ENCODE peak calls at places on chromosomes 13 and 19, in ten cellular contexts. One of them, this sample, is unnamed.

GRCh38 chr13:36360863-36361262 is 14.7 kb upstream of the SPART start:
- DNase-seq in SW 1271: no peak
- DNase-seq in nephron progenitor cell: no peak
- DNase-seq in cardiac fibroblast: no peak
- DNase-seq in activated effector memory CD4-positive, alpha-beta T cell treated with Interleukin-2 at 50 U/mL for 16 hours: no peak
- DNase-seq in upper lobe of right lung: no peak
- DNase-seq in CD8-positive, alpha-beta T cell: no peak
- DNase-seq in activated naive CD4-positive, alpha-beta T cell treated with anti-CD3 and anti-CD28 coated beads, Interleukin-2, amount 50 U/mL, for 72 hours: no peak
- DNase-seq in stromal cell of bone marrow: no peak
- DNase-seq in bronchial epithelial cell: no peak
- DNase-seq in this sample: no peak

GRCh38 chr19:47209323-47210179 is 21.4 kb downstream of the BBC3 start:
- DNase-seq in SW 1271: no peak
- DNase-seq in nephron progenitor cell: no peak
- DNase-seq in cardiac fibroblast: no peak
- DNase-seq in activated effector memory CD4-positive, alpha-beta T cell treated with Interleukin-2 at 50 U/mL for 16 hours: no peak
- DNase-seq in upper lobe of right lung: no peak
- DNase-seq in CD8-positive, alpha-beta T cell: no peak
- DNase-seq in activated naive CD4-positive, alpha-beta T cell treated with anti-CD3 and anti-CD28 coated beads, Interleukin-2, amount 50 U/mL, for 72 hours: no peak
- DNase-seq in stromal cell of bone marrow: no peak
- DNase-seq in bronchial epithelial cell: no peak
- DNase-seq in this sample: no peak

GRCh38 chr13:112760440-112760839 is 70.6 kb downstream of the ATP11A start:
- DNase-seq in SW 1271: no peak
- DNase-seq in nephron progenitor cell: no peak
- DNase-seq in cardiac fibroblast: peak
- DNase-seq in activated effector memory CD4-positive, alpha-beta T cell treated with Interleukin-2 at 50 U/mL for 16 hours: no peak
- DNase-seq in upper lobe of right lung: no peak
- DNase-seq in CD8-positive, alpha-beta T cell: no peak
- DNase-seq in activated naive CD4-positive, alpha-beta T cell treated with anti-CD3 and anti-CD28 coated beads, Interleukin-2, amount 50 U/mL, for 72 hours: no peak
- DNase-seq in stromal cell of bone marrow: no peak
- DNase-seq in bronchial epithelial cell: peak
- DNase-seq in this sample: no peak

GRCh38 chr19:13036366-13036976 is 41.2 kb downstream of the NFIX start:
- DNase-seq in SW 1271: no peak
- DNase-seq in nephron progenitor cell: no peak
- DNase-seq in cardiac fibroblast: peak
- DNase-seq in activated effector memory CD4-positive, alpha-beta T cell treated with Interleukin-2 at 50 U/mL for 16 hours: no peak
- DNase-seq in upper lobe of right lung: peak
- DNase-seq in CD8-positive, alpha-beta T cell: no peak
- DNase-seq in activated naive CD4-positive, alpha-beta T cell treated with anti-CD3 and anti-CD28 coated beads, Interleukin-2, amount 50 U/mL, for 72 hours: no peak
- DNase-seq in stromal cell of bone marrow: no peak
- DNase-seq in bronchial epithelial cell: peak
- DNase-seq in this sample: peak

GRCh38 chr13:113768018-113768905 is 9.2 kb downstream of the TMEM255B start:
- DNase-seq in SW 1271: no peak
- DNase-seq in nephron progenitor cell: no peak
- DNase-seq in cardiac fibroblast: no peak
- DNase-seq in activated effector memory CD4-positive, alpha-beta T cell treated with Interleukin-2 at 50 U/mL for 16 hours: no peak
- DNase-seq in upper lobe of right lung: peak
- DNase-seq in CD8-positive, alpha-beta T cell: no peak
- DNase-seq in activated naive CD4-positive, alpha-beta T cell treated with anti-CD3 and anti-CD28 coated beads, Interleukin-2, amount 50 U/mL, for 72 hours: no peak
- DNase-seq in stromal cell of bone marrow: no peak
- DNase-seq in bronchial epithelial cell: no peak
- DNase-seq in this sample: no peak

GRCh38 chr13:113734826-113735125 is 24.2 kb upstream of the TMEM255B start:
- DNase-seq in SW 1271: no peak
- DNase-seq in nephron progenitor cell: no peak
- DNase-seq in cardiac fibroblast: no peak
- DNase-seq in activated effector memory CD4-positive, alpha-beta T cell treated with Interleukin-2 at 50 U/mL for 16 hours: no peak
- DNase-seq in upper lobe of right lung: no peak
- DNase-seq in CD8-positive, alpha-beta T cell: no peak
- DNase-seq in activated naive CD4-positive, alpha-beta T cell treated with anti-CD3 and anti-CD28 coated beads, Interleukin-2, amount 50 U/mL, for 72 hours: no peak
- DNase-seq in stromal cell of bone marrow: no peak
- DNase-seq in bronchial epithelial cell: no peak
- DNase-seq in this sample: no peak

GRCh38 chr13:112767506-112768471 is 78.0 kb downstream of the ATP11A start:
- DNase-seq in SW 1271: no peak
- DNase-seq in nephron progenitor cell: no peak
- DNase-seq in cardiac fibroblast: no peak
- DNase-seq in activated effector memory CD4-positive, alpha-beta T cell treated with Interleukin-2 at 50 U/mL for 16 hours: no peak
- DNase-seq in upper lobe of right lung: peak
- DNase-seq in CD8-positive, alpha-beta T cell: no peak
- DNase-seq in activated naive CD4-positive, alpha-beta T cell treated with anti-CD3 and anti-CD28 coated beads, Interleukin-2, amount 50 U/mL, for 72 hours: no peak
- DNase-seq in stromal cell of bone marrow: no peak
- DNase-seq in bronchial epithelial cell: no peak
- DNase-seq in this sample: no peak

GRCh38 chr19:6276447-6276846 is 3.3 kb downstream of the MLLT1 start:
- DNase-seq in SW 1271: no peak
- DNase-seq in nephron progenitor cell: no peak
- DNase-seq in cardiac fibroblast: peak
- DNase-seq in activated effector memory CD4-positive, alpha-beta T cell treated with Interleukin-2 at 50 U/mL for 16 hours: no peak
- DNase-seq in upper lobe of right lung: peak
- DNase-seq in CD8-positive, alpha-beta T cell: no peak
- DNase-seq in activated naive CD4-positive, alpha-beta T cell treated with anti-CD3 and anti-CD28 coated beads, Interleukin-2, amount 50 U/mL, for 72 hours: no peak
- DNase-seq in stromal cell of bone marrow: peak
- DNase-seq in bronchial epithelial cell: no peak
- DNase-seq in this sample: no peak

GRCh38 chr13:46553886-46554855 is 1.2 kb downstream of the LRCH1 start:
- DNase-seq in SW 1271: peak
- DNase-seq in nephron progenitor cell: peak
- DNase-seq in cardiac fibroblast: peak
- DNase-seq in activated effector memory CD4-positive, alpha-beta T cell treated with Interleukin-2 at 50 U/mL for 16 hours: peak
- DNase-seq in upper lobe of right lung: peak
- DNase-seq in CD8-positive, alpha-beta T cell: peak
- DNase-seq in activated naive CD4-positive, alpha-beta T cell treated with anti-CD3 and anti-CD28 coated beads, Interleukin-2, amount 50 U/mL, for 72 hours: peak
- DNase-seq in stromal cell of bone marrow: no peak
- DNase-seq in bronchial epithelial cell: peak
- DNase-seq in this sample: peak

GRCh38 chr13:44574466-44574855 is 1.7 kb downstream of the TSC22D1 start:
- DNase-seq in SW 1271: no peak
- DNase-seq in nephron progenitor cell: no peak
- DNase-seq in cardiac fibroblast: peak
- DNase-seq in activated effector memory CD4-positive, alpha-beta T cell treated with Interleukin-2 at 50 U/mL for 16 hours: no peak
- DNase-seq in upper lobe of right lung: no peak
- DNase-seq in CD8-positive, alpha-beta T cell: no peak
- DNase-seq in activated naive CD4-positive, alpha-beta T cell treated with anti-CD3 and anti-CD28 coated beads, Interleukin-2, amount 50 U/mL, for 72 hours: no peak
- DNase-seq in stromal cell of bone marrow: no peak
- DNase-seq in bronchial epithelial cell: peak
- DNase-seq in this sample: no peak